ENCODE peak calls at places on chromosomes 13 and 19, in five cellular contexts. One of them, this sample, is unnamed.

GRCh38 chr19:2246014-2246620 is 3.0 kb upstream of the AMH start:
- DNase-seq in nephron progenitor cell: no peak
- DNase-seq in head of caudate nucleus: no peak
- DNase-seq in EH: no peak
- DNase-seq in T-helper 1 cell: no peak
- DNase-seq in this sample: no peak

GRCh38 chr13:30148171-30148754 is 159.1 kb downstream of the KATNAL1 start:
- DNase-seq in T-helper 1 cell: peak
- DNase-seq in EH: no peak
- DNase-seq in head of caudate nucleus: no peak
- DNase-seq in nephron progenitor cell: no peak
- DNase-seq in this sample: no peak

GRCh38 chr19:1648156-1648925 is 4.1 kb downstream of the TCF3 start:
- DNase-seq in nephron progenitor cell: no peak
- DNase-seq in head of caudate nucleus: no peak
- DNase-seq in EH: no peak
- DNase-seq in T-helper 1 cell: no peak
- DNase-seq in this sample: no peak

GRCh38 chr19:49114630-49115363 is 627 bp downstream of the LIN7B start:
- DNase-seq in head of caudate nucleus: peak
- DNase-seq in T-helper 1 cell: peak
- DNase-seq in EH: peak
- DNase-seq in nephron progenitor cell: peak
- DNase-seq in this sample: peak

GRCh38 chr19:3374369-3375112 is 8.2 kb downstream of the NFIC start:
- DNase-seq in nephron progenitor cell: no peak
- DNase-seq in EH: no peak
- DNase-seq in head of caudate nucleus: no peak
- DNase-seq in T-helper 1 cell: no peak
- DNase-seq in this sample: no peak

GRCh38 chr13:98975822-98976261 is 2.0 kb downstream of the DOCK9 start:
- DNase-seq in T-helper 1 cell: no peak
- DNase-seq in head of caudate nucleus: no peak
- DNase-seq in EH: no peak
- DNase-seq in nephron progenitor cell: no peak
- DNase-seq in this sample: no peak

GRCh38 chr13:26015276-26015934 is 36.4 kb downstream of the SHISA2 start:
- DNase-seq in T-helper 1 cell: no peak
- DNase-seq in head of caudate nucleus: no peak
- DNase-seq in EH: no peak
- DNase-seq in nephron progenitor cell: no peak
- DNase-seq in this sample: no peak

GRCh38 chr13:29548722-29549446 is 46.6 kb downstream of the SLC7A1 start:
- DNase-seq in EH: peak
- DNase-seq in T-helper 1 cell: no peak
- DNase-seq in nephron progenitor cell: no peak
- DNase-seq in head of caudate nucleus: no peak
- DNase-seq in this sample: no peak

GRCh38 chr19:35350591-35350990 is 2.9 kb downstream of the FFAR1 start:
- DNase-seq in nephron progenitor cell: peak
- DNase-seq in EH: no peak
- DNase-seq in head of caudate nucleus: no peak
- DNase-seq in T-helper 1 cell: no peak
- DNase-seq in this sample: no peak

GRCh38 chr19:28350037-28350436 is 862.9 kb downstream of the UQCRFS1 start:
- DNase-seq in nephron progenitor cell: no peak
- DNase-seq in T-helper 1 cell: no peak
- DNase-seq in EH: no peak
- DNase-seq in head of caudate nucleus: no peak
- DNase-seq in this sample: no peak

GRCh38 chr13:30755678-30756077 is 20.3 kb downstream of the ALOX5AP start:
- DNase-seq in EH: no peak
- DNase-seq in nephron progenitor cell: no peak
- DNase-seq in head of caudate nucleus: no peak
- DNase-seq in T-helper 1 cell: no peak
- DNase-seq in this sample: no peak

GRCh38 chr19:46297700-46298476 is 1.0 kb downstream of the HIF3A start:
- DNase-seq in EH: no peak
- DNase-seq in head of caudate nucleus: peak
- DNase-seq in nephron progenitor cell: no peak
- DNase-seq in T-helper 1 cell: no peak
- DNase-seq in this sample: peak

GRCh38 chr13:98089246-98089645 is 53.6 kb upstream of the FARP1 start:
- DNase-seq in nephron progenitor cell: no peak
- DNase-seq in EH: peak
- DNase-seq in head of caudate nucleus: no peak
- DNase-seq in T-helper 1 cell: no peak
- DNase-seq in this sample: peak

GRCh38 chr13:112885782-112886268 is 83.2 kb upstream of the MCF2L start:
- DNase-seq in EH: peak
- DNase-seq in nephron progenitor cell: peak
- DNase-seq in head of caudate nucleus: no peak
- DNase-seq in T-helper 1 cell: no peak
- DNase-seq in this sample: peak

GRCh38 chr19:11693505-11694499 is 44.9 kb downstream of the ZNF823 start:
- DNase-seq in T-helper 1 cell: no peak
- DNase-seq in head of caudate nucleus: no peak
- DNase-seq in nephron progenitor cell: no peak
- DNase-seq in EH: peak
- DNase-seq in this sample: peak

GRCh38 chr19:47232422-47233211 is 1.6 kb upstream of the BBC3 start:
- DNase-seq in EH: peak
- DNase-seq in head of caudate nucleus: no peak
- DNase-seq in nephron progenitor cell: no peak
- DNase-seq in T-helper 1 cell: peak
- DNase-seq in this sample: peak

GRCh38 chr19:4057913-4058695 is 8.6 kb downstream of the ZBTB7A start:
- DNase-seq in nephron progenitor cell: no peak
- DNase-seq in T-helper 1 cell: no peak
- DNase-seq in EH: peak
- DNase-seq in head of caudate nucleus: peak
- DNase-seq in this sample: peak

GRCh38 chr19:30224689-30225606 is 147.2 kb upstream of the ZNF536 start:
- DNase-seq in head of caudate nucleus: peak
- DNase-seq in T-helper 1 cell: no peak
- DNase-seq in nephron progenitor cell: peak
- DNase-seq in EH: no peak
- DNase-seq in this sample: no peak

GRCh38 chr13:31972453-31972852 is 59.1 kb upstream of the FRY start:
- DNase-seq in T-helper 1 cell: no peak
- DNase-seq in EH: no peak
- DNase-seq in nephron progenitor cell: no peak
- DNase-seq in head of caudate nucleus: no peak
- DNase-seq in this sample: no peak

GRCh38 chr19:45883881-45884681 is 1.9 kb downstream of the IRF2BP1 start:
- DNase-seq in head of caudate nucleus: no peak
- DNase-seq in T-helper 1 cell: no peak
- DNase-seq in EH: no peak
- DNase-seq in nephron progenitor cell: no peak
- DNase-seq in this sample: no peak

GRCh38 chr19:49168421-49168820 is 10.8 kb downstream of the TRPM4 start:
- DNase-seq in EH: no peak
- DNase-seq in head of caudate nucleus: no peak
- DNase-seq in nephron progenitor cell: no peak
- DNase-seq in T-helper 1 cell: no peak
- DNase-seq in this sample: no peak

This sample was measured in fibroblast of mammary gland.